ENCODE peak calls at places on chromosomes 5 and 9, in eight cellular contexts. U is testis, E is stomach, Q is HepG2, B is heart left ventricle, M is ovary, S is Peyer's patch, W is tibial nerve. G is an unnamed sample.

GRCh38 chr9:32552172-32552872 is at the start of the genes SMIM27 and TOPORS:
- DNase-seq in U (peak; percentile 94), E (peak; percentile 92), Q (peak; percentile 85), B (peak; percentile 94), M (peak; percentile 94), S (peak; percentile 95), W (peak; percentile 79), G (peak; percentile 92)

GRCh38 chr9:121169094-121169601 is 32.5 kb downstream of the RAB14 start:
- DNase-seq in U (peak; percentile 26), E (no peak), Q (peak; percentile 5), B (no peak), M (peak; percentile 44), S (no peak), W (peak; percentile 16), G (peak; percentile 31)

GRCh38 chr5:150266807-150267408 is 22.7 kb downstream of the CAMK2A start:
- DNase-seq in U (no peak), E (peak; percentile 71), Q (no peak), B (no peak), M (no peak), S (no peak), W (peak; percentile 15), G (no peak)

GRCh38 chr9:125655691-125656410 is 51.2 kb downstream of the MAPKAP1 start:
- DNase-seq in U (no peak), E (no peak), Q (no peak), B (no peak), M (no peak), S (no peak), W (no peak), G (no peak)

GRCh38 chr5:7396169-7397004 is 449 bp downstream of the ADCY2 start:
- DNase-seq in U (no peak), E (no peak), Q (no peak), B (no peak), M (peak; percentile 57), S (no peak), W (no peak), G (no peak)

GRCh38 chr9:85600675-85601263 is 141.0 kb downstream of the AGTPBP1 start:
- DNase-seq in U (no peak), E (no peak), Q (no peak), B (peak; percentile 46), M (no peak), S (no peak), W (no peak), G (no peak)

GRCh38 chr5:52134013-52134650 is 653.6 kb upstream of the ITGA1 start:
- DNase-seq in U (no peak), E (no peak), Q (no peak), B (no peak), M (no peak), S (no peak), W (no peak), G (no peak)

GRCh38 chr5:134018154-134018985 is 13.6 kb upstream of the VDAC1 start:
- DNase-seq in U (no peak), E (peak; percentile 85), Q (peak; percentile 91), B (no peak), M (no peak), S (peak; percentile 92), W (no peak), G (peak; percentile 92)

GRCh38 chr5:119400248-119400647 is 44.4 kb downstream of the TNFAIP8 start:
- DNase-seq in U (no peak), E (no peak), Q (no peak), B (no peak), M (no peak), S (no peak), W (no peak), G (no peak)

GRCh38 chr5:107813559-107813958 is 142.8 kb upstream of the EFNA5 start:
- DNase-seq in U (no peak), E (no peak), Q (no peak), B (no peak), M (no peak), S (no peak), W (no peak), G (no peak)

GRCh38 chr5:59354811-59355210 is 538.7 kb downstream of the PDE4D start:
- DNase-seq in U (no peak), E (no peak), Q (no peak), B (no peak), M (no peak), S (no peak), W (no peak), G (no peak)

GRCh38 chr5:158115468-158115867 is 256.5 kb upstream of the CLINT1 start:
- DNase-seq in U (no peak), E (no peak), Q (no peak), B (no peak), M (no peak), S (no peak), W (peak; percentile 19), G (no peak)

DNA sequence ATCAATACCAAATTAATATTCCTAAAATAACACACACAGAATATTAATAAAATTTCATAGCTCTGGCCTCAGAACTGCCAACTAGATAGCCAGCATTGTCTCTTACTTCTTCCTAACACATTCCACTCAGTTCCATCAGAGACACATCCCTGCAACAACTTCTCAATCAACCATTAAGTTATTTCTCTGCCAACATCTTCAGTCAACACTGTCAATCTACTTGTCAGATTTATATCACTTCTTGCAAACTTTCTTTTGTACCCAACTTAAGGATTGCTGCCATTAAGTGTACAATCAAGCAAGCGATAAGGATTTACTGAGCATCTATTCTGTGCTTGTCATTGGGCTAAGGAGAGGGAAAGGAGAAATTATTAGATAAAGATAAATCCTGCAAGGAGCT is 50.8 kb downstream of the PLCXD3 start:
- DNase-seq in U (no peak), E (no peak), Q (no peak), B (no peak), M (no peak), S (no peak), W (no peak), G (no peak)
- H3K27ac ChIP-seq in U (no peak overlapping the region), E (no peak overlapping the region), Q (no peak overlapping the region), B (no peak overlapping the region), M (no peak overlapping the region), S (no peak overlapping the region), W (no peak overlapping the region), G (no peak overlapping the region)

GRCh38 chr5:177299711-177300110 is 3.8 kb downstream of the RAB24 start:
- DNase-seq in U (no peak), E (no peak), Q (no peak), B (no peak), M (no peak), S (no peak), W (no peak), G (no peak)
- TF ChIP-seq POLR2A in U (no peak), E (no peak), Q (no peak), B (no peak), M (no peak), S (no peak), W (no peak), G (no peak)

GRCh38 chr5:172959824-172960799 is 888 bp downstream of the RPL26L1 start:
- DNase-seq in U (no peak), E (no peak), Q (no peak), B (no peak), M (no peak), S (no peak), W (no peak), G (no peak)
- H3K27ac ChIP-seq in U (no peak overlapping the region), E (peak overlapping the region; percentile 86), Q (peak overlapping the region; percentile 81), B (no peak overlapping the region), M (no peak overlapping the region), S (peak overlapping the region; percentile 75), W (peak overlapping the region; percentile 90), G (peak overlapping the region; percentile 94)

GRCh38 chr5:96336351-96336985 is 96.6 kb downstream of the PCSK1 start:
- DNase-seq in U (peak; percentile 92), E (peak; percentile 80), Q (peak; percentile 84), B (peak; percentile 54), M (no peak), S (peak; percentile 87), W (peak; percentile 98), G (peak; percentile 88)

GRCh38 chr5:96333397-96333790 is 99.7 kb downstream of the PCSK1 start:
- DNase-seq in U (no peak), E (peak; percentile 40), Q (no peak), B (no peak), M (no peak), S (no peak), W (no peak), G (no peak)

GRCh38 chr5:96337048-96337781 is 95.8 kb downstream of the PCSK1 start:
- DNase-seq in U (no peak), E (no peak), Q (no peak), B (no peak), M (no peak), S (no peak), W (no peak), G (no peak)

GRCh38 chr5:96338089-96338488 is 95.0 kb downstream of the PCSK1 start:
- DNase-seq in U (no peak), E (no peak), Q (no peak), B (no peak), M (no peak), S (no peak), W (no peak), G (no peak)

GRCh38 chr5:96335873-96336272 is 97.2 kb downstream of the PCSK1 start:
- DNase-seq in U (no peak), E (no peak), Q (no peak), B (no peak), M (no peak), S (no peak), W (no peak), G (peak; percentile 11)
- TF ChIP-seq POLR2A in U (no peak), E (no peak), Q (no peak), B (no peak), M (no peak), S (no peak), W (no peak), G (no peak)